ENCODE peak calls at places on chromosomes 4 and X, in seven cellular contexts. K is activated naive CD4-positive, alpha-beta T cell; P is upper lobe of right lung; H is RPMI7951; I is A172; Q is NCI-H69; T is NCI-H1105 treated with DMSO at 0.1 percent for 48 hours. E is an unnamed sample.

GRCh38 chrX:56978172-56978571 is 17.2 kb downstream of the SPIN3 start:
- DNase-seq in Q (peak; percentile 44), I (peak; percentile 45), H (peak; percentile 52), K (peak; percentile 2), T (peak; percentile 41), P (no peak), E (no peak)

GRCh38 chr4:26342328-26343040 is 21.7 kb downstream of the RBPJ start:
- DNase-seq in P (no peak), H (peak; percentile 85), T (no peak), Q (peak; percentile 24), K (no peak), I (peak; percentile 86), E (no peak)

GRCh38 chr4:128379860-128380259 is 92.2 kb upstream of the PGRMC2 start:
- DNase-seq in K (no peak), T (no peak), P (no peak), Q (peak; percentile 47), I (peak; percentile 55), H (peak; percentile 31), E (no peak)

GRCh38 chr4:118032691-118033090 is 1.6 kb upstream of the NDST3 start:
- DNase-seq in Q (peak; percentile 48), I (peak; percentile 45), H (no peak), K (no peak), T (peak; percentile 26), P (no peak), E (no peak)

GRCh38 chr4:7074423-7074822 is 6.6 kb upstream of the GRPEL1 start:
- DNase-seq in K (no peak), Q (no peak), I (peak; percentile 74), H (peak; percentile 39), P (no peak), T (no peak), E (no peak)

GRCh38 chr4:7328913-7329638 is 105.7 kb downstream of the PSAPL1 start:
- DNase-seq in I (peak; percentile 89), Q (no peak), P (peak; percentile 79), H (peak; percentile 79), T (no peak), K (no peak), E (peak; percentile 22)

GRCh38 chr4:173880897-173881296 is 350.9 kb upstream of the HAND2 start:
- DNase-seq in Q (no peak), K (no peak), T (no peak), I (no peak), P (no peak), H (no peak), E (no peak)

GRCh38 chr4:155342142-155342541 is 34.6 kb downstream of the MAP9 start:
- DNase-seq in I (peak; percentile 43), T (no peak), Q (no peak), K (no peak), H (peak; percentile 41), P (no peak), E (no peak)

GRCh38 chrX:384861-385260 is 1.8 kb downstream of the PPP2R3B start:
- DNase-seq in I (no peak), P (no peak), K (no peak), T (no peak), H (no peak), Q (no peak), E (no peak)

GRCh38 chrX:134885336-134886016 is 105.3 kb upstream of the SMIM10 start:
- DNase-seq in T (no peak), H (no peak), I (no peak), K (no peak), Q (no peak), P (no peak), E (no peak)

GRCh38 chrX:105328773-105329172 is 108.3 kb upstream of the TEX13A start:
- DNase-seq in Q (no peak), P (no peak), H (no peak), I (no peak), T (no peak), K (no peak), E (no peak)

GRCh38 chr4:182776376-182777058 is 140.7 kb downstream of the DCTD start:
- DNase-seq in K (no peak), I (no peak), H (no peak), T (no peak), P (no peak), Q (peak; percentile 43), E (no peak)

GRCh38 chrX:9897761-9898161 is 69.4 kb upstream of the CLDN34 start:
- DNase-seq in T (no peak), Q (no peak), K (no peak), H (peak; percentile 96), I (peak; percentile 69), P (no peak), E (peak; percentile 93)

GRCh38 chr4:145540235-145540634 is 58.6 kb downstream of the SMAD1 start:
- DNase-seq in Q (peak; percentile 59), P (no peak), K (no peak), T (no peak), H (no peak), I (no peak), E (no peak)

GRCh38 chrX:65637335-65637734 is 30.1 kb upstream of the MSN start:
- DNase-seq in H (no peak), K (no peak), T (no peak), I (no peak), Q (no peak), P (no peak), E (no peak)

GRCh38 chr4:88722276-88722780 is 24.7 kb upstream of the NAP1L5 start:
- DNase-seq in P (no peak), I (no peak), Q (no peak), H (no peak), K (no peak), T (no peak), E (no peak)

GRCh38 chrX:50941638-50942037 is 31.1 kb downstream of the BMP15 start:
- DNase-seq in P (no peak), K (no peak), I (no peak), T (no peak), H (no peak), Q (no peak), E (no peak)

GRCh38 chr4:99180367-99181169 is 36.5 kb upstream of the ADH4 start:
- DNase-seq in I (peak; percentile 21), T (no peak), H (peak; percentile 68), K (no peak), Q (no peak), P (no peak), E (peak; percentile 15)

GRCh38 chr4:144115519-144115918 is 25.0 kb downstream of the GYPA start:
- DNase-seq in Q (no peak), I (no peak), T (no peak), H (no peak), P (no peak), K (no peak), E (no peak)

GRCh38 chr4:123350191-123350544 is 46.4 kb upstream of the SPRY1 start:
- DNase-seq in H (peak; percentile 25), K (no peak), I (no peak), Q (peak; percentile 84), T (peak; percentile 3), P (no peak), E (no peak)

E was measured in BJ.